ENCODE peak calls at places on chromosomes 4 and X, in ten cellular contexts. K is H9, T is heart right ventricle, Q is ovary, E is right atrium auricular region, I is stomach, U is lower lobe of right lung, O is body of pancreas, Y is tibial nerve, J is right lobe of liver. F is an unnamed sample.

GRCh38 chrX:150486011-150486410 is 82.4 kb upstream of the MTM1 start:
- DNase-seq in K (peak; percentile 64), T (peak; percentile 25), Q (peak; percentile 58), E (no peak), I (peak; percentile 62), U (no peak), O (peak; percentile 59), Y (no peak), J (peak; percentile 61), F (peak; percentile 65)

GRCh38 chr4:1239141-1239948 is 9.6 kb downstream of the CTBP1 start:
- DNase-seq in K (no peak), T (peak; percentile 2), Q (peak; percentile 15), E (no peak), I (no peak), U (no peak), O (peak; percentile 41), Y (peak; percentile 7), J (peak; percentile 37), F (no peak)

GRCh38 chr4:55050418-55050950 is 74.9 kb downstream of the KDR start:
- DNase-seq in K (no peak), T (no peak), Q (no peak), E (no peak), I (no peak), U (no peak), O (no peak), Y (no peak), J (no peak), F (no peak)

GRCh38 chr4:53963786-53964185 is 100.6 kb downstream of the CHIC2 start:
- DNase-seq in K (no peak), T (no peak), Q (no peak), E (no peak), I (no peak), U (no peak), O (no peak), Y (no peak), J (no peak), F (peak; percentile 7)

GRCh38 chr4:7462509-7462971 is 27.8 kb upstream of the PSAPL1 start:
- DNase-seq in K (peak; percentile 69), T (peak; percentile 30), Q (peak; percentile 65), E (no peak), I (peak; percentile 32), U (no peak), O (peak; percentile 23), Y (no peak), J (peak; percentile 55), F (no peak)

GRCh38 chr4:85854543-85854942 is 379.6 kb downstream of the ARHGAP24 start:
- DNase-seq in K (no peak), T (peak; percentile 15), Q (no peak), E (no peak), I (no peak), U (no peak), O (no peak), Y (no peak), J (no peak), F (no peak)

GRCh38 chr4:98659106-98659592 is 738 bp upstream of the TSPAN5 start:
- DNase-seq in K (peak; percentile 49), T (no peak), Q (no peak), E (no peak), I (no peak), U (no peak), O (no peak), Y (no peak), J (no peak), F (peak; percentile 33)

GRCh38 chr4:6058531-6059374 is 40.5 kb upstream of the C4orf50 start:
- DNase-seq in K (no peak), T (no peak), Q (no peak), E (no peak), I (no peak), U (no peak), O (no peak), Y (no peak), J (no peak), F (no peak)

GRCh38 chr4:2786152-2786671 is 6.7 kb upstream of the SH3BP2 start:
- DNase-seq in K (no peak), T (no peak), Q (no peak), E (no peak), I (peak; percentile 22), U (peak; percentile 35), O (no peak), Y (no peak), J (peak; percentile 49), F (no peak)

GRCh38 chr4:158824425-158825274 is 55.8 kb downstream of the FNIP2 start:
- DNase-seq in K (no peak), T (no peak), Q (no peak), E (no peak), I (peak; percentile 61), U (no peak), O (no peak), Y (no peak), J (peak; percentile 71), F (no peak)

GRCh38 chr4:78369691-78370090 is 181.9 kb upstream of the ANXA3 start:
- DNase-seq in K (peak; percentile 52), T (no peak), Q (no peak), E (no peak), I (no peak), U (no peak), O (no peak), Y (no peak), J (no peak), F (peak; percentile 3)

GRCh38 chrX:47483310-47484268 is 567 bp upstream of the ZNF41 start:
- DNase-seq in K (no peak), T (peak; percentile 36), Q (peak; percentile 37), E (no peak), I (no peak), U (peak; percentile 44), O (peak; percentile 17), Y (no peak), J (peak; percentile 44), F (peak; percentile 24)

GRCh38 chr4:148093065-148093464 is 349.1 kb downstream of the NR3C2 start:
- DNase-seq in K (no peak), T (no peak), Q (no peak), E (no peak), I (no peak), U (no peak), O (no peak), Y (no peak), J (no peak), F (no peak)

GRCh38 chrX:307261-308111 is 11.1 kb downstream of the GTPBP6 start:
- DNase-seq in K (no peak), T (no peak), Q (no peak), E (no peak), I (no peak), U (peak; percentile 42), O (peak; percentile 10), Y (no peak), J (peak; percentile 45), F (no peak)

GRCh38 chr4:106095408-106095807 is 200.1 kb downstream of the NPNT start:
- DNase-seq in K (no peak), T (no peak), Q (no peak), E (no peak), I (no peak), U (no peak), O (no peak), Y (no peak), J (no peak), F (no peak)

GRCh38 chrX:93319604-93320003 is 353.8 kb downstream of the NAP1L3 start:
- DNase-seq in K (peak; percentile 53), T (no peak), Q (no peak), E (no peak), I (no peak), U (no peak), O (no peak), Y (no peak), J (no peak), F (no peak)

GRCh38 chr4:80336582-80336981 is 1.1 kb downstream of the CFAP299 start:
- DNase-seq in K (peak; percentile 55), T (no peak), Q (peak; percentile 19), E (no peak), I (no peak), U (no peak), O (peak; percentile 16), Y (no peak), J (peak; percentile 56), F (no peak)

GRCh38 chr4:175176710-175177109 is 258.6 kb downstream of the ADAM29 start:
- DNase-seq in K (no peak), T (no peak), Q (no peak), E (no peak), I (no peak), U (no peak), O (no peak), Y (no peak), J (no peak), F (no peak)

DNA sequence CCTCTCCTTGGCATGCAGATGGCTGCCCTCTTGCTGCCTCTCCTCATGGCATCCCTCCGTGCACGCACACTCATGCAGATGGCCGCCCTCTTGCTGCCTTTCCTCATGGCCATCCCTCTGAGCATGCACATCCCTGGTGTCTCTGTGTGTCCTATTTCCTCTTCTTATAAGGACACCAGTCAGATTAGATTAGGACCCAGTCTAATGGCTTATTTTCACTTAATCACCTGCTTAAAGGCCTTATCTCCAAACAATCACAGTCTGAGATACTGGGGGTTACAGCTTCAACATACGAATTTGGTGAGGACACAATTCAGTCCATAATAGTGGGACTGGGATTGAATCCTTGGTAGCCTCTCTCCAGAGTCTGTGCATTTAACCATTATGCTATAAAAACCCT is 26.0 kb upstream of the TMEM150C start:
- DNase-seq in K (no peak), T (no peak), Q (no peak), E (no peak), I (no peak), U (no peak), O (no peak), Y (no peak), J (no peak), F (no peak)
- H3K4me1 ChIP-seq in K (peaks cover 35% of the 10 kb centered on the region), T (no peaks in the 10 kb centered on the region), Q (no peaks in the 10 kb centered on the region), E (no peaks in the 10 kb centered on the region), I (no peaks in the 10 kb centered on the region), U (no peaks in the 10 kb centered on the region), O (no peaks in the 10 kb centered on the region), Y (no peaks in the 10 kb centered on the region), J (no peaks in the 10 kb centered on the region), F (no peaks in the 10 kb centered on the region)

GRCh38 chr4:37780444-37781133 is 45.9 kb upstream of the PGM2 start:
- DNase-seq in K (no peak), T (peak; percentile 31), Q (no peak), E (no peak), I (peak; percentile 34), U (no peak), O (no peak), Y (no peak), J (no peak), F (no peak)
- TF ChIP-seq CTCF in K (no peak), T (peak; percentile 38), Q (no peak), E (no peak), I (no peak), U (peak; percentile 16), O (no peak), Y (no peak), J (no peak), F (no peak)

DNA sequence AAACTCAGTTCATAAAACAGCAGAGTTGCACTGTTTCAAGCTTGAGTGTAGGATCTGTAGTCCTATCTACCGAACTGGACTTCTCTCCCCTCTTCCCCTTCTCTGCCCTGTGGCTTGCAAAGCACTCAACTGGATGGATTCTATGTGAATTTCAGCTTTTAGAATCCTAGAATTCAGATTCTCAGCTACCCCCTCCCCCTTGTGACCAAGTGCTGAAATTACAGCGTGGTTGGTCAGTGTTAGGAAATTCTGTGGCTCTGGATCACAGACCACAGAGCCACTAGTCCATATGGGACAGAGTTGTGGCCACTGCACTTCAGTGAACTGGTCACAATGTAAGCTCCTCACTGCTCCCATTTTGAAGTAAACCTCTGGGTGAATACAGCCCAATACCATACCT is 64.6 kb upstream of the TRPC5 start:
- DNase-seq in K (peak; percentile 50), T (no peak), Q (no peak), E (no peak), I (no peak), U (no peak), O (no peak), Y (no peak), J (peak; percentile 20), F (peak; percentile 3)
- H3K27me3 ChIP-seq in K (no peaks in the 10 kb centered on the region), T (no peaks in the 10 kb centered on the region), Q (no peaks in the 10 kb centered on the region), E (no peaks in the 10 kb centered on the region), I (no peaks in the 10 kb centered on the region), U (no peaks in the 10 kb centered on the region), O (no peaks in the 10 kb centered on the region), Y (no peaks in the 10 kb centered on the region), J (no peaks in the 10 kb centered on the region), F (no peaks in the 10 kb centered on the region)

GRCh38 chr4:145734576-145735329 is 54.8 kb downstream of the C4orf51 start:
- DNase-seq in K (no peak), T (peak; percentile 58), Q (peak; percentile 65), E (peak; percentile 90), I (peak; percentile 62), U (peak; percentile 59), O (peak; percentile 86), Y (peak; percentile 23), J (no peak), F (no peak)
- H3K4me1 ChIP-seq in K (peaks cover 13% of the 10 kb centered on the region), T (peaks cover 38% of the 10 kb centered on the region), Q (peaks cover 5% of the 10 kb centered on the region), E (no peaks in the 10 kb centered on the region), I (peaks cover 39% of the 10 kb centered on the region), U (peaks cover 57% of the 10 kb centered on the region), O (peaks cover 59% of the 10 kb centered on the region), Y (peaks cover 9% of the 10 kb centered on the region), J (peaks cover 10% of the 10 kb centered on the region), F (peaks cover 8% of the 10 kb centered on the region)